ENCODE peak calls at places on chromosomes 2 and 18, in seven cellular contexts. X, Z, B, H, G, U and A are unnamed samples.

GRCh38 chr2:12303181-12304030 is 413.3 kb upstream of the TRIB2 start:
- DNase-seq in Z (no peak), H (no peak), X (no peak), B (no peak), G (peak), U (no peak), A (peak)

GRCh38 chr2:99448556-99448955 is 41.3 kb downstream of the REV1 start:
- DNase-seq in H (no peak), X (no peak), U (no peak), G (peak), B (no peak), Z (no peak), A (peak)

GRCh38 chr2:232527905-232528470 is 2.0 kb downstream of the CHRND start:
- DNase-seq in X (no peak), U (no peak), B (no peak), H (no peak), G (no peak), Z (no peak), A (no peak)

GRCh38 chr2:31255911-31256571 is 22.1 kb downstream of the EHD3 start:
- DNase-seq in X (no peak), U (no peak), Z (no peak), H (no peak), G (no peak), B (peak), A (peak)

GRCh38 chr2:173571021-173571821 is 216.5 kb downstream of the CDCA7 start:
- DNase-seq in G (peak), H (peak), Z (peak), U (no peak), X (no peak), B (no peak), A (no peak)

GRCh38 chr2:190088917-190089316 is 26.4 kb upstream of the MSTN start:
- DNase-seq in B (peak), X (no peak), H (peak), Z (peak), G (peak), U (no peak), A (peak)

GRCh38 chr2:79292231-79292785 is 132.8 kb upstream of the REG3A start:
- DNase-seq in Z (no peak), X (no peak), G (no peak), U (no peak), H (no peak), B (no peak), A (no peak)

GRCh38 chr2:128841803-128842202 is 523.1 kb upstream of the HS6ST1 start:
- DNase-seq in U (no peak), H (no peak), G (no peak), Z (no peak), B (no peak), X (no peak), A (no peak)

GRCh38 chr18:35345460-35345921 is 1.3 kb upstream of the ZNF24 start:
- DNase-seq in G (no peak), Z (no peak), H (no peak), X (no peak), B (no peak), U (no peak), A (no peak)

GRCh38 chr2:159075726-159076125 is 107.3 kb downstream of the TANC1 start:
- DNase-seq in B (no peak), U (no peak), G (no peak), X (no peak), Z (no peak), H (no peak), A (no peak)

GRCh38 chr2:238988752-238989151 is 140.9 kb downstream of the TWIST2 start:
- DNase-seq in G (no peak), U (no peak), Z (no peak), X (no peak), B (no peak), H (no peak), A (no peak)

GRCh38 chr18:45108754-45109153 is 428.1 kb downstream of the SETBP1 start:
- DNase-seq in G (no peak), Z (peak), X (no peak), B (no peak), U (no peak), H (no peak), A (no peak)

GRCh38 chr2:10360460-10361219 is 57.9 kb downstream of the HPCAL1 start:
- DNase-seq in Z (no peak), U (no peak), G (no peak), B (no peak), X (no peak), H (no peak), A (no peak)

GRCh38 chr2:150802648-150803047 is 315.2 kb upstream of the RND3 start:
- DNase-seq in H (no peak), G (no peak), Z (no peak), B (no peak), X (no peak), U (no peak), A (no peak)

GRCh38 chr18:79881695-79882094 is 69.8 kb downstream of the SLC66A2 start:
- DNase-seq in Z (no peak), G (no peak), X (no peak), H (no peak), U (no peak), B (no peak), A (no peak)

GRCh38 chr2:20224191-20224715 is 677 bp downstream of the SDC1 start:
- DNase-seq in U (no peak), H (no peak), G (no peak), Z (no peak), X (no peak), B (no peak), A (no peak)

DNA sequence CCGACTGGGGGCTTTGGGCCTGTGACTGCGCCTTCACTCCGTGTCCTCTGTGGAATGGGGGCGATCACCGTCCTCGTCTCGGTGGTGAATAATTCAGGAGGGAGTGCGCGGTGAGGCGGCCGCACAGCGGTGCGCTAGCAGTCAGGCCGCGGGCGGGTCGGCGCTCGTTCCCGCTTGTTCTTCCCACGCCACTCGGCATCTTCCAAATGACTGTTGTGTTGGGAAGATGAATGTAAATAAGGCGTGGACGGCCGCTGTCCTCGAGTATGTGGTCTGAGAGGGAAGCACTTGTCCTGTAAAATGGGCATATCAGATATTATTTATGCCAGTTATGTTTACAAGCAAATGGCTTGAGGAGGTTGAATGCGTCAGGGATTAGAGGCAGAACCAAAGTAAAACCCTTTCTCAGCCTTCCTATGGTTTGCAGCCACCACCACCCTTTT is 607 bp upstream of the VPS4B start:
- DNase-seq in G (no peak), U (no peak), B (no peak), H (peak), X (no peak), Z (no peak), A (no peak)
- TF ChIP-seq CTCF in G (peak), U (no peak), B (no peak), H (no peak), X (no peak), Z (peak), A (no peak)

GRCh38 chr2:15172825-15173224 is 388.3 kb downstream of the NBAS start:
- DNase-seq in X (no peak), U (no peak), Z (no peak), B (no peak), H (no peak), G (no peak), A (no peak)

GRCh38 chr2:15170068-15170775 is 390.9 kb downstream of the NBAS start:
- DNase-seq in Z (no peak), X (no peak), G (no peak), B (peak), U (no peak), H (no peak), A (no peak)

GRCh38 chr2:15168116-15168515 is 393.0 kb downstream of the NBAS start:
- DNase-seq in Z (no peak), B (no peak), H (no peak), U (no peak), G (no peak), X (no peak), A (no peak)

GRCh38 chr2:15166878-15167277 is 394.3 kb downstream of the NBAS start:
- DNase-seq in G (no peak), Z (no peak), U (no peak), B (no peak), X (no peak), H (no peak), A (no peak)

DNA sequence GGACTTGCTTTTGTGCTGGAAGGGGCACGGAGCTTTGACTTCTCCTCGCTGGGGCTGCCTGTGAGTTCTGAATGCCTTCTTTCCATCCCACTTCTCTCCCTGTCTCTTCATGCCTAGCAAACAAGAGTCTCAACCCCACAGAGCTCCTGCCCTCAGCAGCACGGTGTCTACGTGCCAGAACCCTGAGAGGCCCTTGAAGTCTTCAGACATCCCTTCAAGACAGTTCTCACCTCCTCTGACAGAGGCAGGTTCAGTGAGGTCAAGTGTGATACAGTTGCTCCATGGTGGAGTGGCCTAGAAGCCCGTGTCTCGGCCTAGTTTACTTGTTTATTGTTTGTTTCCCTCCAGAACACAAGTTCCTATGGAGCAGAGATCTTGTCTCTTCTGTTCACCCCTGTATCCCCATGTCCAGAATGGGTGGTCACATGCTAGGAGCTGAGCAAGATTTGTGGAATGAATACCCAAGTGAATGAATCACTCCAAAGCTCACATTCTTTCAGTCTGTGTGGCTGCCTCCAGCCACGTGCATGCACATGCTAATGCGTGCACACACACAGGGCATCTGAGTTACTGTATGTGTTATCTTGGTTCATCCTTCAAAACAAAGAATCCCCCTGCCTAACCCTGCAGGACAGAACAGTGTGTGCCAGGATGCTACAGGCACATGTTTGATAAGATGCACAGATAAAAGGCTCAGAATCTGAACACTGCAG is 391.7 kb downstream of the NBAS start:
- DNase-seq in B (no peak), G (peak), Z (no peak), X (no peak), H (peak), U (no peak), A (peak)
- H3K27ac ChIP-seq in B (no peak), G (peak), Z (peak), X (no peak), H (no peak), U (peak), A (peak)

GRCh38 chr18:9547767-9548166 is 66.6 kb downstream of the PPP4R1 start:
- DNase-seq in H (no peak), G (no peak), Z (no peak), U (no peak), B (no peak), X (no peak), A (no peak)

GRCh38 chr18:9546468-9546867 is 67.9 kb downstream of the PPP4R1 start:
- DNase-seq in G (no peak), B (no peak), Z (no peak), U (no peak), H (no peak), X (no peak), A (no peak)

GRCh38 chr18:9550413-9550812 is 63.9 kb downstream of the PPP4R1 start:
- DNase-seq in X (no peak), B (no peak), U (peak), H (no peak), G (no peak), Z (no peak), A (no peak)

GRCh38 chr18:9552189-9552588 is 62.2 kb downstream of the PPP4R1 start:
- DNase-seq in X (no peak), B (no peak), G (no peak), H (no peak), U (no peak), Z (no peak), A (no peak)

GRCh38 chr18:9549405-9549804 is 65.0 kb downstream of the PPP4R1 start:
- DNase-seq in H (no peak), U (peak), B (no peak), G (no peak), Z (no peak), X (no peak), A (no peak)
- TF ChIP-seq CTCF in H (peak), U (no peak), B (no peak), G (peak), Z (peak), X (no peak), A (no peak)

DNA sequence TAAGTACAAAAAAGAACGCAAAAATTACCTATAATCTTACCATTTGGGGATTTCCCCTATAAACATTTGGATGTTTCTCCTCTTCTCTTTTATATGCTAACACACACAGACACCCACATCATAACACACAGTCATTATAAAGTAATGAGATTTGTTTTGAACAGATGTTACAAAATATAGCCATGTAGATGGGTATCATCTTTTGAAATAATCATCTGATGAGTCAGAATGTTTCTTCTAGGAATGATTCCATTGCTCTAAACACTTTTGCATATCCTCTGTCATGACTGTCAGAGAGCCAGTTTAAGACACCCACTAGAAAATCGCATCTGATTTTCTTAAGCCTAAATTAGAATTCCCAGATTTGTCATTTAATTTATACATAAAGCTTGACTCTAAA is 442.6 kb downstream of the CMPK2 start:
- DNase-seq in G (no peak), U (no peak), Z (no peak), B (no peak), X (no peak), H (no peak), A (no peak)
- H3K27ac ChIP-seq in G (no peak), U (no peak), Z (no peak), B (no peak), X (no peak), H (no peak), A (no peak)

DNA sequence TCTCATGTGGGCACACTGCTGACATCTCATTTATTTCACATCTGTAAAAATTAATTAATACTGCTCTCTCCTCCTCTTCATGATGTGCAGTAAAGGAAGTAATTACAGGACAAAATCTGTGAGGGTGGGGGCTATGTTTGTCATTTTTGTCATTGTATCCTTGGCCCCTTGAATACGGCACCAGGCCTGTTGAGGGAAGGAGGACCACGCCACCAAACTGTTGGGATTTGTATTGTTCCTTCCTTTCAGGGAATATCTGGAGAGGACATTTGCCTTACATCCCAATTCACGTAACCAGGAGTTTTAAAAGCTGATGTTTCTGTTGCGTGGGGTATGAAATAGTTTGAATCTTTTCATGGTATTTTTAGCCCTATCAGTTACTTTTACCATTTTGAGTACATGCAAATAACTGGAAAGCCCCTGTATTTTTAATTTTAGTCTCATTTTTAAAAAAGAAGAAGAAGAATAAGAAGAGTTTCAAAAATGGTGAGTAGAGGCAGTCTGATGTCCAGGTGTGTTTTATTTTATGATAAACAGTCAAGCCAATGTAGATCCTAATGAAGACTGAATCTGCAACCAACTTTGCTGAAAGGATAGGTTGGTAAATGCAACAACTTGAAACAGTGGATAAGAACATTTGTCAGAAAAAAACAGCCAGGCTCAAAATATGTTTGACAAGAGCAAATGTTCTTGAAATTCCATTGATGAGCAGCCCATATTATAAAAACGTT is 54.3 kb downstream of the RASGRP3 start:
- DNase-seq in Z (no peak), X (no peak), H (no peak), U (no peak), B (no peak), G (no peak), A (no peak)
- TF ChIP-seq CTCF in Z (no peak), X (no peak), H (no peak), U (no peak), B (no peak), G (no peak), A (no peak)

DNA sequence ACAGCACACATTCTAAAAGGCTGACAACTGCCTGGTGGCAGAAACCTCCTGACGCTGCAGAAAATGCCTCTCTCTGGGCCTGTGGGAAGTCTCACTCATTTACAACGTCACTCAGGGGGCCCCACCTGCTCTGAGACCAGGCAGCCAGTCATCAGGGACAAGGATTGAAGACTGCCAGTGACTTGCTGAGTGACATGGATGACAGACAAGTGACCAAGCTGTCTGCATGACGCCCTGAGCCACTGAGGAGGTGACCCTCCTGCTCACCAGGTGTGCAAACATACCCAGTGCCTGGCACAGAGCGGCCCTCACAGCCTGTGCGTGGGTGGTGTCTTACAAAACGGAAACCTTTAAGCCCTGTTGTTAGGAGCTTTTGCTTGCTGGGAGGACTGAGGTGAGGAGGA is 392.4 kb downstream of the TNS1 start:
- DNase-seq in B (no peak), Z (no peak), X (no peak), H (no peak), U (no peak), G (no peak), A (no peak)
- H3K27ac ChIP-seq in B (no peak), Z (no peak), X (no peak), H (no peak), U (no peak), G (no peak), A (no peak)

DNA sequence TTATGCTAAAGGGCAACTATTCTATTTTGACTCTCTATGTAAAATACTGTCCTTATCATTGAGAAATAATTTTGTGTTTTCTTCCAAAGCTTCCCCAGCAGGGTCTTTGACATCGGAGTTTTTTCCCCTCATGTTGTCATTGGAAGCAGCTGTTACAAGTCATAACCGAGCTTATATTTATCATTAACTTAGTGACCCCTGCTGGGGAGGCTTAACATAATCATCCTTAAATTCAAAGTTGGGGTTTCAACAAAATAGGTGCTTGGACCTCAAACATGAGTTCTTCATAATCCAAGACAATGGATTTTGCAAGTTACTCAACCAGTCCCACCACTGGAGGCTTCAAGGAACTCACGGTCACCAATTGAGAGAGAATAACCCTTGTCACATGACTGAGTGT is 330.9 kb downstream of the DCC start:
- DNase-seq in B (no peak), G (peak), Z (no peak), H (no peak), X (no peak), U (no peak), A (peak)
- TF ChIP-seq CTCF in B (no peak), G (peak), Z (peak), H (no peak), X (peak), U (no peak), A (no peak)